ENCODE peak calls at places on chromosomes 1 and 21, in eight cellular contexts. Y is Panc1; B is CD8-positive, alpha-beta T cell; V is fibroblast of lung; F is pancreas; H is lung; G is IMR-90; K is PC-3. Z is an unnamed sample.

GRCh38 chr1:112477550-112477949 is 31.2 kb upstream of the WNT2B start:
- DNase-seq in V (no peak), B (no peak), F (no peak), Y (no peak), G (no peak), K (no peak), H (no peak), Z (no peak)

GRCh38 chr1:179144621-179145020 is 62.8 kb downstream of the TOR3A start:
- DNase-seq in G (peak; percentile 45), K (peak; percentile 69), V (peak; percentile 30), Y (no peak), B (no peak), F (no peak), H (no peak), Z (peak; percentile 83)

GRCh38 chr1:225156254-225156653 is 226.8 kb downstream of the DNAH14 start:
- DNase-seq in B (no peak), G (no peak), K (no peak), Y (no peak), H (no peak), F (no peak), V (peak; percentile 75), Z (no peak)

GRCh38 chr1:41902669-41903068 is 16.1 kb downstream of the HIVEP3 start:
- DNase-seq in V (no peak), B (no peak), H (no peak), G (no peak), K (no peak), F (no peak), Y (no peak), Z (no peak)

GRCh38 chr1:206706298-206706791 is 21.6 kb downstream of the MAPKAPK2 start:
- DNase-seq in F (no peak), H (no peak), B (no peak), G (peak; percentile 92), K (no peak), Y (no peak), V (peak; percentile 96), Z (no peak)

GRCh38 chr21:42669069-42669468 is 15.6 kb downstream of the PDE9A start:
- DNase-seq in B (no peak), F (no peak), G (no peak), K (peak; percentile 52), H (no peak), V (no peak), Y (no peak), Z (no peak)

GRCh38 chr1:24884751-24885150 is 45.3 kb downstream of the RUNX3 start:
- DNase-seq in F (no peak), G (no peak), B (no peak), K (no peak), V (no peak), H (no peak), Y (no peak), Z (no peak)

GRCh38 chr1:160092366-160093068 is 5.9 kb downstream of the IGSF8 start:
- DNase-seq in K (no peak), V (no peak), B (no peak), H (no peak), G (no peak), F (no peak), Y (no peak), Z (no peak)

GRCh38 chr1:215526147-215526845 is 40.8 kb upstream of the KCTD3 start:
- DNase-seq in G (peak; percentile 69), H (no peak), B (no peak), V (peak; percentile 40), K (peak; percentile 92), Y (peak; percentile 30), F (no peak), Z (peak; percentile 64)

GRCh38 chr1:201396859-201397464 is 2.2 kb downstream of the LAD1 start:
- DNase-seq in H (peak; percentile 69), G (no peak), F (peak; percentile 84), Y (no peak), V (no peak), K (peak; percentile 100), B (no peak), Z (peak; percentile 93)

GRCh38 chr1:223041481-223041880 is 101.6 kb downstream of the TLR5 start:
- DNase-seq in H (no peak), K (peak; percentile 12), G (no peak), B (no peak), Y (no peak), V (no peak), F (no peak), Z (no peak)

GRCh38 chr1:30955448-30956015 is 47.0 kb upstream of the SDC3 start:
- DNase-seq in G (peak; percentile 47), Y (no peak), V (peak; percentile 78), B (no peak), H (no peak), F (no peak), K (no peak), Z (no peak)

GRCh38 chr1:18580676-18581419 is 49.8 kb upstream of the PAX7 start:
- DNase-seq in F (no peak), H (no peak), G (no peak), Y (no peak), B (no peak), K (no peak), V (no peak), Z (no peak)
- H3K27me3 ChIP-seq in F (no peaks in the 10 kb centered on the region), H (no peaks in the 10 kb centered on the region), G (no peaks in the 10 kb centered on the region), Y (no peaks in the 10 kb centered on the region), B (no peaks in the 10 kb centered on the region), K (no peaks in the 10 kb centered on the region), V (no peaks in the 10 kb centered on the region), Z (no peaks in the 10 kb centered on the region)

GRCh38 chr1:77541162-77541545 is 141.3 kb downstream of the ZZZ3 start:
- DNase-seq in Y (no peak), H (no peak), V (no peak), G (no peak), F (no peak), B (no peak), K (no peak), Z (no peak)
- H3K36me3 ChIP-seq in Y (no peaks in the 10 kb centered on the region), H (no peaks in the 10 kb centered on the region), V (no peaks in the 10 kb centered on the region), G (no peaks in the 10 kb centered on the region), F (no peaks in the 10 kb centered on the region), B (peaks cover 6% of the 10 kb centered on the region), K (no peaks in the 10 kb centered on the region), Z (no peaks in the 10 kb centered on the region)

GRCh38 chr21:34668803-34669148 is at the start of gene CLIC6:
- DNase-seq in F (no peak), G (no peak), K (no peak), Y (no peak), V (no peak), B (no peak), H (peak; percentile 52), Z (no peak)

GRCh38 chr21:34669149-34669879 is 520 bp downstream of the CLIC6 start:
- DNase-seq in Y (no peak), V (no peak), H (no peak), B (peak; percentile 27), F (no peak), G (no peak), K (no peak), Z (no peak)

GRCh38 chr21:34671891-34672290 is 3.1 kb downstream of the CLIC6 start:
- DNase-seq in K (no peak), H (no peak), F (no peak), G (no peak), B (no peak), Y (no peak), V (no peak), Z (no peak)

GRCh38 chr21:34670962-34671348 is 2.2 kb downstream of the CLIC6 start:
- DNase-seq in B (no peak), F (no peak), H (no peak), V (no peak), G (no peak), Y (no peak), K (no peak), Z (no peak)

GRCh38 chr21:34670220-34670961 is 1.6 kb downstream of the CLIC6 start:
- DNase-seq in Y (no peak), V (peak; percentile 9), B (no peak), G (no peak), K (no peak), H (no peak), F (peak; percentile 69), Z (no peak)
- H3K27me3 ChIP-seq in Y (peaks cover 28% of the 10 kb centered on the region), V (peaks cover 38% of the 10 kb centered on the region), B (peaks cover 11% of the 10 kb centered on the region), G (peaks cover 85% of the 10 kb centered on the region), K (no peaks in the 10 kb centered on the region), H (no peaks in the 10 kb centered on the region), F (peaks cover 16% of the 10 kb centered on the region), Z (peaks cover 38% of the 10 kb centered on the region)

GRCh38 chr1:168009322-168009721 is 72.5 kb upstream of the MPC2 start:
- DNase-seq in F (no peak), K (no peak), H (no peak), G (no peak), Y (no peak), B (no peak), V (no peak), Z (no peak)

GRCh38 chr1:168004531-168004930 is 67.7 kb upstream of the MPC2 start:
- DNase-seq in G (no peak), V (no peak), Y (no peak), B (no peak), F (no peak), H (no peak), K (no peak), Z (no peak)

GRCh38 chr1:168005544-168005943 is 68.7 kb upstream of the MPC2 start:
- DNase-seq in G (no peak), K (no peak), V (no peak), Y (no peak), B (no peak), F (no peak), H (no peak), Z (no peak)

GRCh38 chr1:168007691-168008090 is 70.8 kb upstream of the MPC2 start:
- DNase-seq in G (no peak), Y (no peak), B (no peak), F (no peak), V (no peak), K (no peak), H (no peak), Z (no peak)

GRCh38 chr1:168008595-168008994 is 71.7 kb upstream of the MPC2 start:
- DNase-seq in V (no peak), G (no peak), K (no peak), F (no peak), Y (no peak), H (no peak), B (no peak), Z (no peak)
- H3K36me3 ChIP-seq in V (peaks cover 8% of the 10 kb centered on the region), G (peaks cover 11% of the 10 kb centered on the region), K (peaks cover 6% of the 10 kb centered on the region), F (no peaks in the 10 kb centered on the region), Y (peaks cover 36% of the 10 kb centered on the region), H (peaks cover 4% of the 10 kb centered on the region), B (peaks cover 5% of the 10 kb centered on the region), Z (no peaks in the 10 kb centered on the region)

DNA sequence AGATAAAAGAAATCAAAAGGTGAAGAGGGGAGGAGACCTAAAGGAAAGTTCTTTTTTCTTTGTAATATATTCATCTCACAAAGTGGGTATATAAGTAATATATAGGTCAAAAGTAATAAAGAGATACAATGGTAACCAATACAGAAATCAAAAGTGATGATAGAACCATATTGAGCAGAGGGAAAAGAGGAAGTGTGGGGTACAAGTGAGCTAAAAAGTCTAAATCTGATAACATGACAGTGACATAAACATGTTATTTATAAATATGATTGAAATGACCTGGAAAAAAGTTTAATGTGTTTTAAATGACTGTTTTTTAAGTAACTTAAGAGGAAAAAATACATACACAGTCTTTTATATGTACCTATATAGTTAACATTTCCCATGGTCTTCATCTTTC is 70.5 kb downstream of the MRPL39 start:
- DNase-seq in F (no peak), Y (no peak), B (no peak), G (no peak), V (no peak), K (no peak), H (no peak), Z (no peak)
- H3K27me3 ChIP-seq in F (no peaks in the 10 kb centered on the region), Y (no peaks in the 10 kb centered on the region), B (no peaks in the 10 kb centered on the region), G (no peaks in the 10 kb centered on the region), V (no peaks in the 10 kb centered on the region), K (no peaks in the 10 kb centered on the region), H (no peaks in the 10 kb centered on the region), Z (no peaks in the 10 kb centered on the region)

GRCh38 chr1:77652179-77652745 is 30.2 kb downstream of the ZZZ3 start:
- DNase-seq in G (peak; percentile 45), H (no peak), V (peak; percentile 25), K (no peak), B (no peak), Y (no peak), F (no peak), Z (no peak)
- H3K36me3 ChIP-seq in G (no peaks in the 10 kb centered on the region), H (peaks cover 3% of the 10 kb centered on the region), V (no peaks in the 10 kb centered on the region), K (peaks cover 10% of the 10 kb centered on the region), B (no peaks in the 10 kb centered on the region), Y (no peaks in the 10 kb centered on the region), F (no peaks in the 10 kb centered on the region), Z (peaks cover 2% of the 10 kb centered on the region)

Z was measured in bronchial epithelial cell.